ENCODE peak calls at places on chromosome 11, in six cellular contexts. X, E, J, H, U and T are unnamed samples.

GRCh38 chr11:12717851-12718291 is 43.6 kb downstream of the TEAD1 start:
- DNase-seq in U (no peak), X (no peak), E (no peak), H (no peak), J (no peak), T (peak; percentile 64)

GRCh38 chr11:3674189-3674588 is 3.0 kb upstream of the CHRNA10 start:
- DNase-seq in E (no peak), H (no peak), J (peak; percentile 89), X (no peak), U (no peak), T (peak; percentile 59)

GRCh38 chr11:118883368-118884071 is at the start of gene CXCR5:
- DNase-seq in U (no peak), J (no peak), E (no peak), H (no peak), X (no peak), T (no peak)

GRCh38 chr11:65856689-65857499 is 1.1 kb downstream of the CFL1 start:
- DNase-seq in J (peak; percentile 67), H (no peak), U (peak; percentile 84), X (no peak), E (peak; percentile 75), T (peak; percentile 72)

GRCh38 chr11:2699185-2699530 is 636 bp downstream of the KCNQ1OT1 start:
- DNase-seq in H (no peak), U (no peak), E (peak; percentile 41), J (peak; percentile 11), X (no peak), T (no peak)

GRCh38 chr11:95308512-95309035 is 77.6 kb upstream of the SESN3 start:
- DNase-seq in E (no peak), H (no peak), U (no peak), J (no peak), X (no peak), T (no peak)

GRCh38 chr11:36123353-36124220 is 165.6 kb downstream of the COMMD9 start:
- DNase-seq in J (no peak), U (no peak), E (no peak), H (no peak), X (no peak), T (no peak)

GRCh38 chr11:33588056-33588455 is 112.6 kb downstream of the C11orf91 start:
- DNase-seq in X (no peak), U (no peak), E (no peak), H (no peak), J (no peak), T (peak; percentile 2)

GRCh38 chr11:10023202-10023601 is 270.8 kb downstream of the SBF2 start:
- DNase-seq in X (no peak), E (no peak), J (no peak), U (no peak), H (no peak), T (no peak)

GRCh38 chr11:416051-416756 is 1.4 kb upstream of the SIGIRR start:
- DNase-seq in H (no peak), J (no peak), X (no peak), E (peak; percentile 20), U (no peak), T (no peak)

GRCh38 chr11:74462009-74462408 is 5.3 kb downstream of the KCNE3 start:
- DNase-seq in E (peak; percentile 88), H (no peak), J (no peak), U (peak; percentile 91), X (peak; percentile 16), T (peak; percentile 44)

GRCh38 chr11:196786-197731 is 4.2 kb downstream of the SCGB1C1 start:
- DNase-seq in E (no peak), H (no peak), J (no peak), X (no peak), U (no peak), T (no peak)

GRCh38 chr11:13210424-13210823 is 67.2 kb upstream of the BMAL1 start:
- DNase-seq in U (peak; percentile 69), X (no peak), H (peak; percentile 57), J (peak; percentile 82), E (peak; percentile 69), T (peak; percentile 81)

GRCh38 chr11:99015634-99016454 is 4.9 kb upstream of the CNTN5 start:
- DNase-seq in U (no peak), X (no peak), H (peak; percentile 5), E (peak; percentile 20), J (peak; percentile 74), T (peak; percentile 49)

GRCh38 chr11:121334973-121335711 is 42.6 kb downstream of the SC5D start:
- DNase-seq in U (no peak), E (no peak), J (no peak), H (no peak), X (no peak), T (no peak)

GRCh38 chr11:10397226-10397987 is 57.7 kb upstream of the AMPD3 start:
- DNase-seq in U (no peak), J (no peak), E (no peak), X (no peak), H (no peak), T (no peak)

GRCh38 chr11:67022341-67022933 is 497 bp upstream of the SYT12 start:
- DNase-seq in E (peak; percentile 50), X (no peak), H (no peak), J (peak; percentile 96), U (no peak), T (peak; percentile 89)

DNA sequence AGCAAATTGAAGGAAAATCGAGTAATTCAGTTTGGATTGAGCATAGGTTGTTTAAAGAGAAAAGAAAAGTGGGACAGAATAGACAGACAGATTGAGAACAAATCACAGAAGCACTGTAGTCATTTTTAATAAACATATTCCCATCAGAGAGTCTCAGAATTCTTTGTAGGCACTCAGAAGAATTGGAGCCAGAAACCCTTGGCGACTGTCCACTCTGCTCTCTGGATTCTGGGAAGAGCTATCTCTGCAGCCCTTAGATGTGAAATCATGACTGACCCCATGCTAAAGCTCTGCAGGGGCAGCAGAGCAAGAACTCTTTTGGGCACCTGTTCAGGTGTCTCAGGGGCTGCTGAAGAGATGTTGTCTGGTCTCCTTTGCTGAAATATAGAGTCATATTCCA is 223.7 kb upstream of the KIRREL3 start:
- DNase-seq in U (no peak), E (no peak), J (no peak), H (no peak), X (no peak), T (no peak)
- TF ChIP-seq CTCF in U (no peak), E (no peak), J (no peak), H (no peak), X (no peak), T (no peak)

GRCh38 chr11:18390088-18390487 is 4.3 kb upstream of the LDHA start:
- DNase-seq in E (no peak), H (no peak), U (no peak), J (no peak), X (no peak), T (no peak)

GRCh38 chr11:18383388-18384156 is 10.8 kb upstream of the LDHA start:
- DNase-seq in J (peak; percentile 96), U (peak; percentile 95), E (peak; percentile 85), X (peak; percentile 90), H (peak; percentile 97), T (peak; percentile 100)

GRCh38 chr11:18379201-18379600 is 15.2 kb upstream of the LDHA start:
- DNase-seq in E (peak; percentile 18), H (no peak), X (no peak), J (no peak), U (no peak), T (no peak)

DNA sequence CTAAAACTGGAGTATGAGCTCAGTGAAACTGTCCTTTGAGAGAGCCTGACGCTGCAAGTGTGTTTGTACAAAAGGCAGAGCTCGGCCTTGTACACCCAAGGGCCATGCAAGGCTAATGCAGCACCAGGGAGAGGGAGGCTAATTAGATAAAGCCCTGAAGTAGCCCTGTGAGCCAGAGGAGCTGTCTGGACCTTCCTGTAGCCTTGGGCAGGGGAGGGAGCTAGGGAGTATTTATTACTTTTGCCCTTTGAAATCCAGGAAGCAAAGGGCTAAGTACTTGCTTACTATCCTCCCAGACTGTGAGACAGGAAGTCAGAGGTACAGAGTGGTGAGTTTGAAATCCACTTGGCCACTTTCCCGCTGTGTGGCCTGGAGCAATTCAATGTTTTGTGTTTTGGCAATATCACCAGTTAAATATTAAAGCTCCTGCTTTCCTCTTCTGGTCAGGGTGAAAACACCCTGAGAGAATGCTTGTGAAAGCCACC is 10.2 kb upstream of the LDHA start:
- DNase-seq in E (peak; percentile 80), H (peak; percentile 92), J (peak; percentile 87), U (peak; percentile 83), X (peak; percentile 19), T (peak; percentile 95)
- TF ChIP-seq CTCF in E (no peak), H (no peak), J (no peak), U (no peak), X (no peak), T (no peak)

DNA sequence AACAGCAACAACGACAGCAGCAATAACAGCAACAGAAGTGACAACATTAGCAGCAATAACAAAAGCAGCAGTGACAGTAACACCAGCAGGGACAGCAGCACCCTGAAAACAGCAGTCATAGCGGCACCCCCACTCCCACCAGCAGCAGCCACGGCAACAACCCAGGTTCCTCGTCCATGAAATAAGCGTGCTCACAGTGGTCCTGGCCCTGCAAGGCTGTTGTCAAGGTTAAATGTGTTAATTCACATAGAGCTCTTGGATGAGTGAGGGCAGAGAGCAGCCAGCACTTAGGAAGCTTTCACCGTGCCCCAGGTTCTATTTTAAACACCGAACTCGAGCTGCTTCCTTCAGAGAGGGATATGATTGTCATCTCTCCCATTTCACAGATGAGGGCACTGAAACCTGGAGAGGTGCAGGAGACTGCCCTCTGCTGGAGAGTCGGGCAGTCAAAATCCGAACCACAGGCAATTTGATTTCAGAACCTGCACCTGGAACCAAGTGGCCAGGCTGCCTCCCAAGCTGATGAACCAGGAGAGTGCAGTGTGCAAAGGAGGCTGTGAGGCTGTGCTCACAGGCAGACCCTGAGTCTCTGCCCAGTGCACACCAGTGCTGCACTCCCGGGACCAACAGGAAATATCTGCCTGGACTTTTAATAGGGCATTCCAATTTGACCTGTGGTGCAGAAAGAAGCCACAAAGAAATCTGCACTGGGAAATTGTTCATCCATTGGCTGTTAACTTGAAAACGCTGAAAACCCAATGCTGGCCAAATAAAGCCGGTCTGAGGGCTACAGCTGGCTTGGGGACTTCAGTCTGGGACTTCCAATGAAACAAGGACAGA is 22.9 kb upstream of the FGF3 start:
- DNase-seq in U (no peak), J (peak; percentile 69), E (no peak), X (no peak), H (no peak), T (peak; percentile 37)
- TF ChIP-seq CTCF in U (peak; percentile 34), J (peak; percentile 89), E (peak; percentile 21), X (no peak), H (peak; percentile 50), T (peak; percentile 27)

GRCh38 chr11:108147150-108147549 is 25.8 kb downstream of the ACAT1 start:
- DNase-seq in U (no peak), E (no peak), J (no peak), X (no peak), H (no peak), T (no peak)
- TF ChIP-seq CTCF in U (no peak), E (no peak), J (no peak), X (no peak), H (no peak), T (no peak)

DNA sequence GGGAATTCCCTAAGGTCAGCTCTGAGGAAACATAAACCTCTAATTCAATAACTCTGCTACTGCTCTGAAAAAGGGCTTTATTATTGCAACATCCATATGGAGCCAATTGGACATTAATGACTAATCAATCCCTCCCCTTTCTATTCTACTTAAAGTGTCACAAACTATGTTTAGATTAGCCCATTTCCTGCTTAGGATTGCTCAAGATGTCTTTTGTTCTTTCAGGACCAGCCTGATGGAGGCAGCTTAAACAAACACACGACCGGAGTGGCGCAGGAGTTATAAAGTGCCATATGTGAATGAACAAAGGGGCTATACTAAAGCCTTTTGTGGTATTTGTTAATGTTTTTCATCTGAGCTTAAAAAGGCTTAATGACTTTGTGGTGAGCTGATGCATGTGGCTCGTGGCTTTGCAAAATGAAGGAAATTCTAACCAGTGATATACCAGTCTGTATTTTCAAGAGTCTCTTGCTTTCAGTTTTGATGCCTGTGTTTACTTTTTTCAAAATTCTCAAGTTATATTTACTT is 354.4 kb downstream of the SOX6 start:
- DNase-seq in E (peak; percentile 27), X (no peak), U (no peak), J (peak; percentile 30), H (peak; percentile 53), T (peak; percentile 91)
- TF ChIP-seq CTCF in E (no peak), X (no peak), U (no peak), J (no peak), H (no peak), T (no peak)

GRCh38 chr11:8941341-8942103 is 1.3 kb downstream of the ASCL3 start:
- DNase-seq in E (no peak), X (no peak), U (no peak), H (no peak), J (no peak), T (no peak)
- TF ChIP-seq CTCF in E (no peak), X (no peak), U (no peak), H (no peak), J (no peak), T (no peak)